ENCODE peak calls at places on chromosomes 1 and 21, in five cellular contexts. Z is fibroblast of mammary gland, P is bronchial epithelial cell, T is OCI-M1, V is adrenal gland. L is an unnamed sample.

GRCh38 chr21:32312976-32313375 is 14.3 kb downstream of the MRAP start:
- DNase-seq in V (no peak), Z (no peak), P (no peak), T (no peak), L (no peak)

GRCh38 chr21:37710555-37711293 is 205.5 kb downstream of the KCNJ6 start:
- DNase-seq in V (no peak), Z (no peak), P (no peak), T (no peak), L (no peak)

GRCh38 chr21:37227071-37228002 is 39.8 kb downstream of the VPS26C start:
- DNase-seq in T (no peak), Z (no peak), V (no peak), P (no peak), L (no peak)

GRCh38 chr1:169003864-169004516 is 102.5 kb upstream of the ATP1B1 start:
- DNase-seq in P (no peak), Z (no peak), T (no peak), V (peak), L (peak)

GRCh38 chr1:77975386-77975785 is 3.5 kb downstream of the FUBP1 start:
- DNase-seq in T (no peak), V (no peak), P (peak), Z (peak), L (no peak)

GRCh38 chr21:17427831-17428483 is 84.9 kb upstream of the CXADR start:
- DNase-seq in Z (no peak), V (no peak), T (no peak), P (no peak), L (no peak)

GRCh38 chr1:198788561-198789064 is 149.8 kb downstream of the PTPRC start:
- DNase-seq in Z (peak), T (peak), V (no peak), P (no peak), L (peak)

GRCh38 chr1:212858461-212859265 is 588 bp downstream of the FLVCR1 start:
- DNase-seq in P (peak), T (peak), V (no peak), Z (peak), L (peak)

GRCh38 chr21:33878824-33879223 is 36.8 kb downstream of the ATP5PO start:
- DNase-seq in P (no peak), T (no peak), V (no peak), Z (no peak), L (no peak)

GRCh38 chr21:16592399-16592798 is 862.6 kb downstream of the USP25 start:
- DNase-seq in P (no peak), V (no peak), Z (peak), T (no peak), L (no peak)

GRCh38 chr1:46183926-46184557 is 7.8 kb upstream of the P3R3URF start:
- DNase-seq in V (no peak), Z (no peak), T (no peak), P (no peak), L (no peak)

GRCh38 chr1:162541619-162542141 is 19.8 kb upstream of the UAP1 start:
- DNase-seq in Z (peak), T (no peak), V (peak), P (peak), L (peak)

GRCh38 chr1:183783896-183784637 is 20.9 kb upstream of the RGL1 start:
- DNase-seq in V (peak), P (no peak), T (no peak), Z (peak), L (peak)

GRCh38 chr1:32893198-32894018 is 7.1 kb downstream of the HPCA start:
- DNase-seq in V (no peak), T (no peak), P (no peak), Z (peak), L (peak)

GRCh38 chr21:45485686-45486442 is 56.4 kb downstream of the SLC19A1 start:
- DNase-seq in P (no peak), V (no peak), T (no peak), Z (no peak), L (no peak)

GRCh38 chr1:39562886-39563285 is 13.7 kb downstream of the PABPC4 start:
- DNase-seq in Z (no peak), T (no peak), P (no peak), V (no peak), L (no peak)

GRCh38 chr1:47569681-47570470 is 132.0 kb downstream of the FOXD2 start:
- DNase-seq in V (peak), P (peak), T (peak), Z (peak), L (peak)

GRCh38 chr1:55378582-55378981 is 163.4 kb upstream of the USP24 start:
- DNase-seq in T (peak), V (peak), Z (peak), P (peak), L (peak)

GRCh38 chr1:205248793-205249601 is 21.3 kb downstream of the TMCC2 start:
- DNase-seq in P (no peak), Z (no peak), V (peak), T (peak), L (no peak)

GRCh38 chr1:94727846-94728715 is 92.1 kb upstream of the SLC44A3 start:
- DNase-seq in P (peak), Z (peak), V (peak), T (no peak), L (peak)

GRCh38 chr1:112196731-112197130 is 199.3 kb upstream of the CTTNBP2NL start:
- DNase-seq in V (no peak), T (no peak), P (peak), Z (peak), L (no peak)

GRCh38 chr1:43019226-43019625 is 60.6 kb upstream of the SLC2A1 start:
- DNase-seq in P (peak), Z (no peak), V (no peak), T (no peak), L (no peak)

GRCh38 chr1:230684146-230684545 is 29.8 kb downstream of the AGT start:
- DNase-seq in P (peak), T (no peak), V (no peak), Z (no peak), L (no peak)

GRCh38 chr1:248710305-248710900 is 7.8 kb upstream of the OR14I1 start:
- DNase-seq in T (no peak), V (no peak), P (no peak), Z (no peak), L (no peak)

GRCh38 chr1:150613061-150613920 is 16.1 kb downstream of the ENSA start:
- DNase-seq in P (peak), V (no peak), T (peak), Z (peak), L (peak)

GRCh38 chr1:154682252-154682651 is 74.3 kb upstream of the ADAR start:
- DNase-seq in P (no peak), Z (no peak), T (no peak), V (no peak), L (no peak)

GRCh38 chr1:41009466-41009865 is 12.1 kb downstream of the SLFNL1 start:
- DNase-seq in T (no peak), V (no peak), P (peak), Z (no peak), L (no peak)

L was measured in A673.